ENCODE peak calls at places on chromosomes 2 and 18, in four cellular contexts. E is K562, A is SK-N-SH, G is HCT116. U is an unnamed sample.

GRCh38 chr2:159456500-159457426 is 159.6 kb downstream of the BAZ2B start:
- DNase-seq in E (no peak), G (no peak), A (no peak), U (no peak)

GRCh38 chr18:3790702-3791101 is 340.7 kb downstream of the TGIF1 start:
- DNase-seq in A (no peak), G (no peak), E (peak), U (no peak)

GRCh38 chr18:79873449-79874110 is 75.8 kb downstream of the KCNG2 start:
- DNase-seq in A (no peak), G (no peak), E (no peak), U (no peak)

GRCh38 chr2:22887426-22887825 is 497.6 kb upstream of the KLHL29 start:
- DNase-seq in A (no peak), E (no peak), G (no peak), U (no peak)

GRCh38 chr2:120243211-120243610 is 9.4 kb upstream of the RALB start:
- DNase-seq in A (no peak), G (no peak), E (no peak), U (no peak)

GRCh38 chr18:12552884-12553242 is 105.0 kb downstream of the SPIRE1 start:
- DNase-seq in G (no peak), E (no peak), A (no peak), U (no peak)

GRCh38 chr2:19568809-19569208 is 210.4 kb upstream of the OSR1 start:
- DNase-seq in E (no peak), G (no peak), A (no peak), U (no peak)

GRCh38 chr2:199460101-199460671 is 2.4 kb upstream of the SATB2 start:
- DNase-seq in A (no peak), G (peak), E (no peak), U (no peak)

GRCh38 chr2:134385195-134385594 is 131.3 kb downstream of the MGAT5 start:
- DNase-seq in E (no peak), G (no peak), A (no peak), U (no peak)

GRCh38 chr2:105376789-105377231 is 22.0 kb downstream of the FHL2 start:
- DNase-seq in G (no peak), A (no peak), E (no peak), U (no peak)

GRCh38 chr2:88658890-88659881 is 31.9 kb upstream of the EIF2AK3 start:
- DNase-seq in E (peak), G (no peak), A (no peak), U (no peak)

GRCh38 chr2:163850036-163850435 is 114.2 kb upstream of the FIGN start:
- DNase-seq in G (no peak), E (no peak), A (no peak), U (no peak)

GRCh38 chr2:103788346-103788745 is 1026.5 kb downstream of the TMEM182 start:
- DNase-seq in G (no peak), A (no peak), E (no peak), U (no peak)

GRCh38 chr2:237025090-237025865 is 60.4 kb upstream of the COPS8 start:
- DNase-seq in E (no peak), G (peak), A (no peak), U (no peak)

GRCh38 chr2:184835081-184835728 is 236.9 kb downstream of the ZNF804A start:
- DNase-seq in G (no peak), E (no peak), A (peak), U (no peak)

GRCh38 chr2:219912530-219912929 is 285.1 kb downstream of the SLC4A3 start:
- DNase-seq in G (no peak), E (no peak), A (no peak), U (peak)

GRCh38 chr2:24538720-24539119 is 47.7 kb downstream of the NCOA1 start:
- DNase-seq in G (no peak), A (no peak), E (no peak), U (no peak)

GRCh38 chr2:39837856-39838453 is 58.9 kb upstream of the THUMPD2 start:
- DNase-seq in A (peak), E (peak), G (peak), U (peak)

GRCh38 chr2:109644571-109645275 is 30.6 kb downstream of the SOWAHC start:
- DNase-seq in A (peak), E (no peak), G (no peak), U (peak)

GRCh38 chr2:85389139-85389538 is 21.0 kb downstream of the CAPG start:
- DNase-seq in E (no peak), A (no peak), G (no peak), U (no peak)

GRCh38 chr18:79786781-79787526 is 10.8 kb upstream of the KCNG2 start:
- DNase-seq in E (no peak), A (no peak), G (no peak), U (no peak)

GRCh38 chr18:12098389-12098788 is 4.7 kb downstream of the ANKRD62 start:
- DNase-seq in G (no peak), A (no peak), E (no peak), U (no peak)

GRCh38 chr2:95240091-95240490 is 32.8 kb downstream of the ZNF892 start:
- DNase-seq in A (no peak), E (no peak), G (no peak), U (no peak)

GRCh38 chr2:95234286-95234785 is 27.0 kb downstream of the ZNF892 start:
- DNase-seq in G (no peak), A (no peak), E (no peak), U (no peak)

GRCh38 chr2:10514743-10515142 is 66.6 kb upstream of the ODC1 start:
- DNase-seq in A (peak), G (no peak), E (no peak), U (peak)

GRCh38 chr2:50672286-50672685 is 359.6 kb downstream of the NRXN1 start:
- DNase-seq in G (no peak), A (no peak), E (no peak), U (no peak)

GRCh38 chr2:167862787-167863186 is 384.6 kb downstream of the STK39 start:
- DNase-seq in E (no peak), A (no peak), G (no peak), U (no peak)

GRCh38 chr2:51013060-51013746 is 18.7 kb downstream of the NRXN1 start:
- DNase-seq in E (no peak), G (peak), A (no peak), U (no peak)

GRCh38 chr2:67619204-67619603 is 222.1 kb downstream of the ETAA1 start:
- DNase-seq in A (no peak), G (no peak), E (no peak), U (no peak)

GRCh38 chr2:170005702-170006101 is 172.2 kb upstream of the MYO3B start:
- DNase-seq in G (no peak), A (no peak), E (peak), U (peak)

GRCh38 chr2:29940706-29941105 is 19.3 kb upstream of the ALK start:
- DNase-seq in A (no peak), G (no peak), E (no peak), U (no peak)

GRCh38 chr18:45837283-45838070 is 12.0 kb downstream of the SIGLEC15 start:
- DNase-seq in G (no peak), A (peak), E (no peak), U (peak)

GRCh38 chr2:236661064-236661761 is 91.6 kb downstream of the ACKR3 start:
- DNase-seq in G (no peak), E (no peak), A (no peak), U (peak)

GRCh38 chr2:191013617-191013875 is 425 bp downstream of the STAT1 start:
- DNase-seq in A (no peak), G (no peak), E (no peak), U (no peak)

GRCh38 chr2:191013876-191014652 is at the start of gene STAT1:
- DNase-seq in A (peak), G (peak), E (peak), U (peak)

GRCh38 chr2:191010887-191011885 is 2.8 kb downstream of the STAT1 start:
- DNase-seq in E (no peak), G (no peak), A (no peak), U (no peak)

GRCh38 chr2:191012845-191013616 is 940 bp downstream of the STAT1 start:
- DNase-seq in A (peak), E (no peak), G (no peak), U (no peak)

GRCh38 chr2:191012346-191012745 is 1.6 kb downstream of the STAT1 start:
- DNase-seq in A (no peak), E (no peak), G (no peak), U (no peak)
- H3K4me3 ChIP-seq in A (no peak), E (peak), G (no peak), U (no peak)

DNA sequence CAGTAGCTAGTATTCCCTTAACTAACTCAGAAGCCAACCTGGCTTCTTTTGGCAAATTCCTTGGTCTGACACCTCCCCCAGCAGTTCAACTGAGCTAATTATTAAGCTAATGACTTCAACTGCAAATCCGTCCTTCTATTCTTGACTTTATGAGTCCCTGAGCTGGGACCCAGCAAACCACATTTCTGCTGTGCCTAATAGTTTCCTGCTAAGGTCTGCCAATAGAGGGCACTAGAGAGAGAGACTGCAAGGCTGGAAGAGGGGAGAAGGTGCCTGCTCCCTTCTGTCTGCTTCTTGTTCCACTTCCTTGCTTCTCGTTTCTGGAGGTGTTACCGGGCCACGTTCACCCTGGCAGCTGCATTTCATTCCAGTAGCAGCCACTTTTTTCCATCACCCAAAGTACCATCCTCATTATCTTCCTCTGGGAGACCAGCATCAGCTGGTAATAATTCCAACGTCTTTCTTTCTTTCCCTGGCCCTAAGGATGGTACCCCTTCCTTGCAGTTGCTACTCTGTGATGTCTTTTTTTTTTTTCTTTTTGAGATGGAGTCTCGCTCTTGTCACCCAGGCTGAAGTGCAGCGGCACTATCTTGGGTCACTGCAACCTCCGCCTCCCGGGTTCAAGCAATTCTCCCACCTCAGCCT is 352.0 kb downstream of the TNS1 start:
- DNase-seq in A (peak), E (peak), G (peak), U (peak)
- TF ChIP-seq YY1 in A (no peak), E (no peak), G (no peak), U (no peak)

GRCh38 chr2:100247256-100248043 is 74.9 kb downstream of the LONRF2 start:
- DNase-seq in E (no peak), G (no peak), A (no peak), U (no peak)
- H3K4me3 ChIP-seq in E (no peak), G (no peak), A (no peak), U (no peak)

GRCh38 chr2:126979604-126980003 is 80.9 kb downstream of the TEX51 start:
- DNase-seq in G (no peak), A (no peak), E (no peak), U (no peak)

GRCh38 chr2:126975671-126976655 is 77.3 kb downstream of the TEX51 start:
- DNase-seq in A (peak), G (no peak), E (no peak), U (no peak)

GRCh38 chr2:126978333-126978732 is 79.6 kb downstream of the TEX51 start:
- DNase-seq in E (no peak), G (no peak), A (no peak), U (no peak)

GRCh38 chr2:126979039-126979438 is 80.3 kb downstream of the TEX51 start:
- DNase-seq in G (no peak), A (no peak), E (no peak), U (no peak)

DNA sequence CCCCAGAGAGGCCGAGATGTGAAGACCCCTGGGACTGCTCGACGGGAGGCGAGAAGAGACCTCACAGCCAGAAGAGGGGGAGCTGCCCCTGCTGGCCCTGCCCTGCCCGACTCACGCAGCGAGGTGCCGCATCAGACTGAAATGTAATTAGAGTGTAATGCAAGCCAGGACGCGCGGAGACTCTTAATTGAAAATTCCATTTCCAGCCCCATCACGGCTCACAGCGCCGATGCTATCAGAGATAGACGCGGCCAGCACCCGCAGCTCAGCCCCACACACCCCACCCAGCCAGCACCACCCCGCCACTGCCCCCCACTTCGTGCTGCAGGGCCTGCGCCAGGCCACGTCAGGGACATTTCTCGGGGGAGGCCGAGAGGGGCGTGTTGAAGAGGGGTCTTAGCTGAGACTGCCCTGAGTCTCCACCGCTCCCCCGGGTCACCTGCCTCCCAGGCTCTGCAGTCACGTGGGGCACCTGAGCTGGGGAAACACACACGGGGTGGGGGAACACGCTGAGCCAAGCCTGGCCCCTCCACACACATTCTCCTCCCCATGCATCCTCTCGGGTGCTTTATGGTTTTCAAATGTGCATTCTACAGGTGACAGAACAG is 78.1 kb downstream of the TEX51 start:
- DNase-seq in A (peak), E (no peak), G (no peak), U (no peak)
- TF ChIP-seq YY1 in A (no peak), E (no peak), G (no peak), U (no peak)

DNA sequence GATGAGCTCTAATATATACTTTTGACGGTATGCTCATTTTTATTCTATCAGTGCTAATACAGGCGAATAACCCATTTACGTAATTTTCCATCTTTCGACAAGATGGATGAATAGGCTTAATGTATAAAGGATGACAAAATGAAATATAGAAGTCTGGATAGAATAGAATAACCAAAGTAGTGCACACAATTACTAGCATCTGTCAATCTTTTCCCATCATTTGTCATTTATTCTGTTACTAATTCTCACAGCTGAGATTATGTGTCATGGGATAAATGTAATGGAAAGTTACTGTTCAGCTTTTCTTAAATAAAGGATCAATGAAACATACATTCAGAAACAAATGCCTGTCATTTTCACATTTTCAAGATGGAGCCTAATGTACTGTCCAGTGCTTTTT is 548.6 kb downstream of the LRRTM4 start:
- DNase-seq in E (no peak), A (no peak), G (no peak), U (no peak)
- H3K4me3 ChIP-seq in E (no peak), A (no peak), G (no peak), U (no peak)

GRCh38 chr2:226529556-226529955 is 270.1 kb downstream of the IRS1 start:
- DNase-seq in E (no peak), G (no peak), A (no peak), U (no peak)

GRCh38 chr2:226526731-226527130 is 272.9 kb downstream of the IRS1 start:
- DNase-seq in G (no peak), A (no peak), E (no peak), U (no peak)

GRCh38 chr2:226520723-226521122 is 278.9 kb downstream of the IRS1 start:
- DNase-seq in E (no peak), A (no peak), G (no peak), U (no peak)

GRCh38 chr2:226524381-226524843 is 275.2 kb downstream of the IRS1 start:
- DNase-seq in E (no peak), G (no peak), A (no peak), U (no peak)
- TF ChIP-seq YY1 in E (no peak), G (no peak), A (no peak), U (no peak)

GRCh38 chr18:62119884-62120283 is 67.0 kb downstream of the PIGN start:
- DNase-seq in G (no peak), E (no peak), A (no peak), U (no peak)
- H3K4me3 ChIP-seq in G (no peak), E (no peak), A (no peak), U (no peak)

DNA sequence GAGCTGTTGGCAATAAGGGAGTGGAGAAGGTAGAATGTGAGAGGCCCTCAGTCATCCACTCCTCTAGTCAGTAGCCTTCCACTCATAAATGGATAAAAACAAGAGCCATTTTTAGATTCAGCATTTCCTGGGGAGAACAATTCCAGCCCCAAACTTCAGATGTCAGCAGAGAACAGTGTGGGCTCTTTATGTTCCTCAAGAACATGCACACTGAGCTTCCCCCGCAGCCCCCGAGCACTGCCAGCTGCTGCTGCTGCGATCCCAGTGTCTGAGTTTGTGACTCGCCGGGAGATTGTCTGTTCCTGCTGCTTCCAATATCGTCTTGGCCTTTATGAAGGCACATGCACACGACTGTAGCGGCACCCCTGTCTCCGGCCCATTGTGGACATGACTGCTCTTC is 143.7 kb upstream of the CTNNA2 start:
- DNase-seq in A (no peak), G (no peak), E (no peak), U (no peak)
- TF ChIP-seq YY1 in A (no peak), G (no peak), E (no peak), U (no peak)

U was measured in NT2/D1.